ENCODE peak calls at places on chromosome 13, in four cellular contexts. Z, L, O and W are unnamed samples. For H3K27me3, the result is how much of the 10 kb centered on the place peaks cover.

GRCh38 chr13:57629821-57630235 is 1.7 kb upstream of the PCDH17 start:
- DNase-seq in Z (peak), L (peak), O (peak), W (peak)

GRCh38 chr13:114049026-114049425 is 75.2 kb upstream of the C13orf46 start:
- DNase-seq in Z (peak), L (peak), O (no peak), W (no peak)

GRCh38 chr13:34990399-34991224 is 48.5 kb downstream of the NBEA start:
- DNase-seq in Z (no peak), L (no peak), O (no peak), W (no peak)

GRCh38 chr13:29591310-29591709 is 4.2 kb downstream of the SLC7A1 start:
- DNase-seq in Z (no peak), L (no peak), O (no peak), W (no peak)

GRCh38 chr13:102902789-102903347 is 57.0 kb downstream of the ERCC5 start:
- DNase-seq in Z (no peak), L (no peak), O (peak), W (no peak)

GRCh38 chr13:45412274-45413049 is 5.7 kb downstream of the SLC25A30 start:
- DNase-seq in Z (no peak), L (no peak), O (no peak), W (no peak)

GRCh38 chr13:42720116-42720857 is 61.1 kb upstream of the FAM216B start:
- DNase-seq in Z (no peak), L (no peak), O (peak), W (no peak)

GRCh38 chr13:20608438-20609020 is 41.6 kb downstream of the IFT88 start:
- DNase-seq in Z (no peak), L (no peak), O (no peak), W (no peak)

GRCh38 chr13:72514141-72514540 is 213.3 kb downstream of the MZT1 start:
- DNase-seq in Z (no peak), L (no peak), O (no peak), W (no peak)

GRCh38 chr13:99104396-99104795 is 96.3 kb upstream of the UBAC2 start:
- DNase-seq in Z (no peak), L (no peak), O (no peak), W (no peak)

DNA sequence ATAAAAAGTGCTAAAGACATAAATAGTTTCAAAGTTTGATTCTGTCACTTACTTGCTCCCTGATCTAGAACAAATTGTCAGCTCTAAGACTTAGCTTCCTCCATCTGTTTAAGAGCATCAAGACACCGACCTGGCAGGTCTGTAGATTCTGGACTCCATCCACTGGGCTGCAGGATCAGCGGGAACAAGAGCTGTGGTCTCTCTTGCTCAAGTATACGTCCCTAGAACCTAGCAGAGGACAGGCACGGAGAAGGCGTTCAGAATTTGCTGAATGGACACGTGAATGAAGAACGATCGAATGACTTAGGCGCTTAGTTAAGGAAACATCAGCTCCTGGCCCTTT is 1.1 kb downstream of the DZIP1 start:
- DNase-seq in Z (no peak), L (no peak), O (peak), W (no peak)
- H3K27me3 ChIP-seq in Z (under half), L (under half), O (under half), W (under half)

GRCh38 chr13:27909378-27909777 is 10.4 kb upstream of the PDX1 start:
- DNase-seq in Z (no peak), L (no peak), O (no peak), W (no peak)
- H3K27me3 ChIP-seq in Z (under half), L (under half), O (under half), W (under half)

DNA sequence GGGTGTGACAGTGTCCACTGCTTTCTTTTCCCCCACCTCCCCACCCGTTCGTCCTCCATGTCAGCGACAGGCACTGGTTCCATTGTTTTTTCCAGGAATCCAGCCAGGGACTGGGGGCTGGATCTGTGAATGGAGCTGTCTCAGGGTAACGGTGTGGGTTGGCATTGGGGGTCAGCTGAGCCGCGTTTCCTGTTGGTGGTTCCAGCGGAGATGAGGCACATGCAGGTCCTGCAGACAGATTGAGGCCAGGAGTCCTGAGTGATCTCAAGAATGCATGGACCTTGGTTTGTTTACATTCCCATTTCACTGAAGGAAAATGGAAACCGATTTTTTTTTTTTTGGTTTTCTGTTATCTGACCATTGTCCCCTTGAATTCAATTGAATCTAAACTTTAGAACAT is 303.9 kb downstream of the FGF9 start:
- DNase-seq in Z (no peak), L (no peak), O (no peak), W (no peak)
- H3K27me3 ChIP-seq in Z (under half), L (under half), O (under half), W (under half)

GRCh38 chr13:27960362-27961226 is 8.5 kb downstream of the CDX2 start:
- DNase-seq in Z (peak), L (no peak), O (peak), W (no peak)

GRCh38 chr13:27962128-27962841 is 6.8 kb downstream of the CDX2 start:
- DNase-seq in Z (no peak), L (no peak), O (peak), W (no peak)

GRCh38 chr13:27958928-27959539 is 10.1 kb downstream of the CDX2 start:
- DNase-seq in Z (no peak), L (no peak), O (no peak), W (no peak)

GRCh38 chr13:27961227-27962085 is 7.7 kb downstream of the CDX2 start:
- DNase-seq in Z (no peak), L (no peak), O (peak), W (no peak)

GRCh38 chr13:27959976-27960361 is 9.1 kb downstream of the CDX2 start:
- DNase-seq in Z (no peak), L (no peak), O (no peak), W (no peak)
- H3K27me3 ChIP-seq in Z (under half), L (under half), O (under half), W (under half)

GRCh38 chr13:112451512-112452379 is 75.6 kb downstream of the SPACA7 start:
- DNase-seq in Z (no peak), L (no peak), O (no peak), W (no peak)
- H3K27me3 ChIP-seq in Z (under half), L (under half), O (under half), W (under half)

GRCh38 chr13:74003374-74003773 is 130.8 kb downstream of the KLF12 start:
- DNase-seq in Z (no peak), L (no peak), O (no peak), W (no peak)

GRCh38 chr13:74009100-74009668 is 125.0 kb downstream of the KLF12 start:
- DNase-seq in Z (no peak), L (no peak), O (no peak), W (no peak)

GRCh38 chr13:74000906-74001305 is 133.3 kb downstream of the KLF12 start:
- DNase-seq in Z (no peak), L (no peak), O (no peak), W (no peak)

GRCh38 chr13:74006666-74007065 is 127.5 kb downstream of the KLF12 start:
- DNase-seq in Z (no peak), L (no peak), O (no peak), W (no peak)

DNA sequence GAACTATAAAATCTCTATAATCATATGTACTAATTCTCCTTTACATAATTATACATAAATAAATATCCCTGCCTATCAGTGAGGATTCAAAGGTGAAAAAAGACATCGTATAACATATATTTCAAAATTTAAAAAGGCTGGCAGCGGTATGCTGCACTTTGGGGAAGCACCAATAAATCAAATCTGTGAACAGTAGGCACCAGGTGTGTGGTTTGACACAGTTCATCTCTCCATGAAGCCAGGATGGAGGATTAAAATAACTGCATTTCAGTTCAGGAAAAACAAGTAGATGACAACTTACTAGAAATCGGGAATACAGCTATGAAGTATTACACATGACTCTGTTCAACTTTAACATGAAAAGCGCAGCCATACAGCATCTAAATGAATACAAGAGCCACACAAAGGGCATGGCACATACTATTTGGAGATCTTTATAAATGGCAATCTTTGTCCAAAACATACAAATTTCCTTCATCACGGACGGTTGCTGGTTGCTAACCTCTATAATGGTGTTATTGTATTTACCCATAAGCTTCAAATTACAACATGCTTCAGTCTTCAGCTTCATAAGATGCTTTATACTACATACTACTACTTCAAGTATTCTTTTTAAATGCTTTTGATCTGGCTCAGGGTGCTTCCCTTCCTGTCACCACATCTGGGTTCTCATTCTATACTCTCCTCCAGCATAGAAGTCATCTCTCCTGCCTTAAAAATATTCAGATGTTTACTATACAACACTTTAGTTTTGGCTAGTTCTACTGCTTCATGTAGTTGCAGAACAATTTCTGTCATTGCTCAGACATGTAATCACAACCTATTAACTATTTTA is 128.7 kb downstream of the KLF12 start:
- DNase-seq in Z (no peak), L (no peak), O (no peak), W (no peak)
- H3K27me3 ChIP-seq in Z (under half), L (under half), O (under half), W (under half)

DNA sequence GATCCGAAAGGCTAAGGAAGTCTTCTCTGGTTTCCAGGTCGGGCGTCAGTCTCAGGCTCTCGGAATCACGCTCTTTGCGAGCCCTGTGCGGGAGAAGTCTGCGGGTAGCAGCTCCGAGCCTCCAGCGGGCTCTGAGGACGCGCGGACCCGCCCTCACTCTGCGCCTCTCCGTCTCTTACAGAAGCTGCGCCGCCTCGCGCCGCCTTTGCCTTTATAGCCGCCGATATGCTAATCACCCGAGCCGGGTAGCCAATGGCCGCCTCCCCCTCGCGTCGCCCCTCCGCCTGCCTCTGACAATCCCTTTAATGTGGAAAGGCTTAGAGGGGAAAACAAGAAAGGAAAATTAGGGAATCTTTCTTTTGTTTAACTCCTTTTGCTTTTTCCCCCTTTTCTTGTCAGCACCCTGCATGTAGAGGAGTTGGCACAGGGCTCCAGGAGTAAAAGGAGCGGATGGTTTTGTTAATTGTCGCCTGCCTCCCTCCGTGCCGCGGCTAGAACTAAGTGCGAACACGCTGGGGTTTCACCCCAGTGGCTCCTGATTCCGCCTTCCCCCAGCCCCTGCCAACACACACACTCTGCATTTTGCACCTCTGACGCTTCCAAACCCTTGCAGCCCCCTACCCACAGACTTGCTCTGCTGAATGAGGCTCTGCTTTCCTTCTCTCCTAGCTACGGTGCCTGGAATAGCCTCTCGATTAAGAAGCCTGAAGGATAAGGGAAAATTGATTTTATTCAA is at the start of gene PCDH8:
- DNase-seq in Z (no peak), L (no peak), O (peak), W (no peak)
- H3K27me3 ChIP-seq in Z (under half), L (under half), O (under half), W (under half)

GRCh38 chr13:112115403-112116091 is 48.6 kb downstream of the SOX1 start:
- DNase-seq in Z (no peak), L (no peak), O (no peak), W (no peak)

GRCh38 chr13:112112534-112113276 is 45.8 kb downstream of the SOX1 start:
- DNase-seq in Z (no peak), L (no peak), O (no peak), W (no peak)

GRCh38 chr13:112113851-112114250 is 46.9 kb downstream of the SOX1 start:
- DNase-seq in Z (no peak), L (no peak), O (no peak), W (no peak)

GRCh38 chr13:112114391-112114790 is 47.4 kb downstream of the SOX1 start:
- DNase-seq in Z (no peak), L (no peak), O (no peak), W (no peak)

GRCh38 chr13:112113355-112113754 is 46.4 kb downstream of the SOX1 start:
- DNase-seq in Z (no peak), L (no peak), O (no peak), W (no peak)
- H3K27me3 ChIP-seq in Z (under half), L (under half), O (under half), W (under half)

GRCh38 chr13:32828711-32829110 is 187.5 kb upstream of the KL start:
- DNase-seq in Z (no peak), L (no peak), O (no peak), W (no peak)
- H3K27me3 ChIP-seq in Z (under half), L (under half), O (under half), W (under half)

GRCh38 chr13:37448072-37448471 is 150.5 kb downstream of the POSTN start:
- DNase-seq in Z (no peak), L (no peak), O (no peak), W (no peak)

GRCh38 chr13:37457594-37457993 is 141.0 kb downstream of the POSTN start:
- DNase-seq in Z (no peak), L (no peak), O (no peak), W (no peak)

DNA sequence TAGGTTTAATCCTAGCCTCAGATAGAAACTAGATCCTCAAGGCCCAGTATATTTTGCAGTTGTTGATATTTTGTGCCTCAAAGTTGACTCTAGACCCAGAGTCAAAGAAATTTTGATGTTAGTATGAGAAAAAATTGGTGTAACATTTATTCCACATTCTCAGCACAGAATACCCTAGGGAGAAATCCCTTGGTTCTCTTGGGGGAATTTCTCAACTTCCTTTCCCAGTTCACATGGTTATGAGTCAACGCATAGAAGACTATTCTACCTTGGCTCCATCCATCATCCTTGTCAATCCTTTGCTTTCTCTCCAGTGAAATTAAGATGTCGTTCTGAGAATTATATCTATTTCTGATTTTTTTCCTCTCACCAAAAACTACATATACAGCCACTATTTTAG is 145.3 kb downstream of the POSTN start:
- DNase-seq in Z (no peak), L (no peak), O (no peak), W (no peak)
- H3K27me3 ChIP-seq in Z (under half), L (under half), O (under half), W (under half)